ENCODE peak calls at places on chromosomes 11 and 22, in nine cellular contexts. M, X, U, Q, F, N, L, Z and O are unnamed samples.

GRCh38 chr22:20965104-20965887 is 1.8 kb upstream of the AIFM3 start:
- DNase-seq in M (no peak), X (peak; percentile 79), U (no peak), Q (peak; percentile 52), F (peak; percentile 33), N (peak; percentile 29), L (peak; percentile 57), Z (no peak), O (no peak)

GRCh38 chr22:37358386-37358785 is 68.9 kb downstream of the ELFN2 start:
- DNase-seq in M (no peak), X (no peak), U (no peak), Q (no peak), F (no peak), N (no peak), L (no peak), Z (no peak), O (no peak)

GRCh38 chr11:86660011-86660595 is 12.3 kb downstream of the ME3 start:
- DNase-seq in M (no peak), X (peak; percentile 11), U (no peak), Q (no peak), F (no peak), N (no peak), L (no peak), Z (peak; percentile 62), O (no peak)

GRCh38 chr11:36013950-36014349 is 70.1 kb downstream of the LDLRAD3 start:
- DNase-seq in M (no peak), X (no peak), U (no peak), Q (no peak), F (no peak), N (no peak), L (no peak), Z (no peak), O (no peak)

GRCh38 chr11:36333897-36334296 is 37.8 kb downstream of the PRR5L start:
- DNase-seq in M (no peak), X (peak; percentile 36), U (no peak), Q (no peak), F (no peak), N (peak; percentile 31), L (peak; percentile 53), Z (peak; percentile 38), O (no peak)

GRCh38 chr11:105429421-105429965 is 180.4 kb upstream of the GRIA4 start:
- DNase-seq in M (no peak), X (peak; percentile 40), U (no peak), Q (no peak), F (no peak), N (no peak), L (peak; percentile 14), Z (no peak), O (no peak)

GRCh38 chr11:125903753-125904659 is at the start of gene DDX25:
- DNase-seq in M (no peak), X (peak; percentile 95), U (peak; percentile 87), Q (peak; percentile 20), F (peak; percentile 69), N (peak; percentile 78), L (peak; percentile 85), Z (no peak), O (no peak)

GRCh38 chr11:45646275-45646970 is 19.0 kb downstream of the CHST1 start:
- DNase-seq in M (no peak), X (peak; percentile 51), U (no peak), Q (no peak), F (no peak), N (no peak), L (peak; percentile 36), Z (peak; percentile 29), O (peak; percentile 38)

GRCh38 chr11:75277211-75277805 is 36.7 kb downstream of the TPBGL start:
- DNase-seq in M (no peak), X (no peak), U (no peak), Q (no peak), F (no peak), N (no peak), L (no peak), Z (no peak), O (no peak)

GRCh38 chr11:6693342-6694228 is 10.4 kb upstream of the MRPL17 start:
- DNase-seq in M (no peak), X (no peak), U (no peak), Q (no peak), F (no peak), N (no peak), L (no peak), Z (peak; percentile 81), O (no peak)

GRCh38 chr22:19892249-19892879 is 37.7 kb upstream of the GNB1L start:
- DNase-seq in M (peak; percentile 71), X (peak; percentile 79), U (no peak), Q (no peak), F (no peak), N (no peak), L (peak; percentile 65), Z (peak; percentile 46), O (peak; percentile 80)

GRCh38 chr11:74147199-74147929 is 23.4 kb downstream of the C2CD3 start:
- DNase-seq in M (no peak), X (no peak), U (no peak), Q (no peak), F (no peak), N (no peak), L (no peak), Z (peak; percentile 29), O (no peak)

GRCh38 chr11:74570266-74571061 is 21.9 kb upstream of the POLD3 start:
- DNase-seq in M (peak; percentile 57), X (peak; percentile 70), U (no peak), Q (peak; percentile 32), F (peak; percentile 62), N (peak; percentile 53), L (peak; percentile 70), Z (peak; percentile 38), O (peak; percentile 52)

GRCh38 chr11:126712017-126712625 is 288.4 kb downstream of the KIRREL3 start:
- DNase-seq in M (no peak), X (no peak), U (no peak), Q (no peak), F (no peak), N (no peak), L (no peak), Z (no peak), O (no peak)

GRCh38 chr22:48797731-48798130 is 1029.9 kb downstream of the BRD1 start:
- DNase-seq in M (no peak), X (no peak), U (no peak), Q (no peak), F (no peak), N (no peak), L (no peak), Z (no peak), O (no peak)

GRCh38 chr11:62513651-62514050 is 33.0 kb downstream of the AHNAK start:
- DNase-seq in M (no peak), X (no peak), U (no peak), Q (no peak), F (no peak), N (no peak), L (no peak), Z (no peak), O (no peak)

GRCh38 chr11:86101493-86101892 is 32.6 kb upstream of the PICALM start:
- DNase-seq in M (no peak), X (no peak), U (no peak), Q (no peak), F (no peak), N (no peak), L (no peak), Z (peak; percentile 49), O (no peak)

GRCh38 chr22:23800297-23801237 is 13.8 kb downstream of the SMARCB1 start:
- DNase-seq in M (peak; percentile 82), X (no peak), U (peak; percentile 78), Q (peak; percentile 80), F (no peak), N (no peak), L (no peak), Z (no peak), O (peak; percentile 80)

GRCh38 chr11:8111636-8112035 is 30.6 kb downstream of the TUB start:
- DNase-seq in M (no peak), X (no peak), U (no peak), Q (no peak), F (no peak), N (no peak), L (no peak), Z (no peak), O (no peak)

GRCh38 chr22:46536559-46537220 is 730 bp downstream of the CELSR1 start:
- DNase-seq in M (no peak), X (peak; percentile 66), U (peak; percentile 73), Q (no peak), F (peak; percentile 51), N (peak; percentile 39), L (peak; percentile 71), Z (no peak), O (no peak)
- TF ChIP-seq CTCF in M (no peak), X (no peak), U (peak; percentile 6), Q (no peak), F (no peak), N (no peak), L (no peak), Z (no peak), O (no peak)

GRCh38 chr11:29962243-29962642 is 54.6 kb downstream of the KCNA4 start:
- DNase-seq in M (no peak), X (no peak), U (no peak), Q (no peak), F (no peak), N (peak; percentile 78), L (peak; percentile 58), Z (no peak), O (no peak)
- TF ChIP-seq CTCF in M (no peak), X (peak; percentile 54), U (peak; percentile 40), Q (no peak), F (peak; percentile 25), N (peak; percentile 42), L (peak; percentile 61), Z (no peak), O (peak; percentile 4)

DNA sequence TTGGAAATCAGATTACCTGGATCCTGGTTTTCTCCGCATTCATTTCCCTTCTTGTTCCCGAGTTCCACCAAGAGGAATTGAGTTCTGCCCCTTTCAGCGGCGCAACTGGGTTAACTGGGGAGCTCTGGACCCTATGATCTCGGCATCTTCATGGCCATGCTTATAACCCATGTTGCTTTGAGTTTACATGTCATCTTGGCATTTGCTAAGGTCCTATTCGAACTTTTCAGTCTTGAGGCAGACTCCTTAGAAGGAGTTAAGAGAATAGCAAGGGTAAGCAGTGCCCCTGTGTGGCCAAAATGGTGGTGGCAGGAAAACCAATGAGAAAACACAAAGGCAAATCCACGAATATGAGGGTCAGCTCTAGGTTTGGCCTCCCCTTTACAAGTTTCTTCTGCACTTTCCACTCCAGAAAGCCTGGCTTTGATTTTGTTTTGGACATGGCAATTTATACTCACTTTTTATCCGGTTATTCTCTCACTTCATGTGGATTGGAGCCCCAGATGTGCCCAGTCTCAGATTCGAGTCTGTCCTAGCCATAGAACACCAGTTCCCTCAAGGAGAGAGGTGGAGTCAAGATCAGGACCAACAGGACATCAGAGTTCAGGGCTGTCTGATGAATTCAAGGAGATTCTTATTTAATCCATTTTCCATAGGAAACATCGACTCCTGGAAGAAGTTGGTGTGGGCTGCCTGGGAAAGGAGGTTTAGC is 55.3 kb upstream of the FBXO3 start:
- DNase-seq in M (peak; percentile 81), X (peak; percentile 78), U (no peak), Q (peak; percentile 65), F (peak; percentile 67), N (peak; percentile 65), L (peak; percentile 78), Z (peak; percentile 78), O (peak; percentile 85)
- TF ChIP-seq CTCF in M (peak; percentile 80), X (peak; percentile 93), U (peak; percentile 92), Q (peak; percentile 77), F (peak; percentile 87), N (peak; percentile 32), L (peak; percentile 87), Z (peak; percentile 91), O (peak; percentile 70)

DNA sequence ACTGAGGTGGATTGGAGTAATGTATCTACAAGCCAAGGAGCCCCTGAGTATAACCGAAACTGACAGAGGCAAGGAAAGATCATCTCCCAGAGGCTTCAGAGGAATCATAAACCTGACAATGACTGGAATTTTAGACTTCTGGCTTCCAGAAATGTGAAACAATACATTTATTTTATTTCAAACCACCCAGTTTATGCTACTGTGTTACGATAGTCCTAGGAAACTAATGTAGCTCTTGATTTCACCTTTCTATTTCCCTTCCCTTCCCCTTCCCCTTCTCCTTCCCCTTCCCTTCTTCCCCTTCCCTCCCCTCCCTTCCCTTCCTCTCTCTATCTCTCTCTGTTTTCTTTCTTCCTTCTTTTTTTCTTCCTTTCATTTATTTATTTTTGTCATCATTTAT is 1775.3 kb downstream of the LRRC4C start:
- DNase-seq in M (no peak), X (no peak), U (no peak), Q (no peak), F (no peak), N (no peak), L (no peak), Z (no peak), O (no peak)
- TF ChIP-seq CTCF in M (no peak), X (no peak), U (no peak), Q (no peak), F (no peak), N (no peak), L (no peak), Z (no peak), O (no peak)